ENCODE peak calls at places on chromosomes 3 and 15, in six cellular contexts. G is HCT116, V is hepatocyte, X is OCI-LY7, O is GM23338, T is MM.1S. F is an unnamed sample. For H3K9me2, the result is how much of the 10 kb centered on the place peaks cover.

GRCh38 chr3:48661501-48662139 is 1.1 kb downstream of the CELSR3 start:
- DNase-seq in O (peak), V (peak), T (peak), X (peak), G (no peak), F (peak)

GRCh38 chr3:42507252-42507651 is 4.8 kb downstream of the VIPR1 start:
- DNase-seq in T (no peak), G (no peak), V (peak), X (no peak), O (no peak), F (no peak)

GRCh38 chr3:34683851-34684250 is 885.4 kb downstream of the PDCD6IP start:
- DNase-seq in O (peak), G (no peak), X (peak), T (peak), V (peak), F (peak)

GRCh38 chr15:62209322-62209721 is 44.2 kb upstream of the C2CD4B start:
- DNase-seq in V (peak), G (no peak), T (no peak), O (no peak), X (no peak), F (no peak)

GRCh38 chr15:71601038-71601869 is 209.1 kb upstream of the NR2E3 start:
- DNase-seq in T (no peak), V (peak), X (no peak), O (no peak), G (no peak), F (peak)

GRCh38 chr3:173065543-173065970 is 75.5 kb downstream of the SPATA16 start:
- DNase-seq in T (peak), O (no peak), V (peak), X (no peak), G (no peak), F (no peak)

GRCh38 chr3:139109271-139109670 is 64.6 kb upstream of the PRR23C start:
- DNase-seq in T (no peak), V (no peak), O (no peak), X (no peak), G (no peak), F (no peak)

GRCh38 chr15:39462691-39463090 is 118.2 kb upstream of the THBS1 start:
- DNase-seq in X (no peak), V (no peak), O (no peak), T (no peak), G (no peak), F (no peak)

GRCh38 chr3:45507820-45508317 is 86.7 kb upstream of the LIMD1 start:
- DNase-seq in G (no peak), O (peak), T (no peak), V (peak), X (no peak), F (no peak)

GRCh38 chr3:177525987-177526712 is 328.9 kb upstream of the TBL1XR1 start:
- DNase-seq in G (no peak), T (no peak), X (no peak), V (no peak), O (no peak), F (no peak)

GRCh38 chr3:123725652-123726400 is 141.0 kb upstream of the HACD2 start:
- DNase-seq in X (no peak), G (no peak), O (peak), T (no peak), V (no peak), F (no peak)

GRCh38 chr3:42906085-42906904 is at the start of gene ZNF662:
- DNase-seq in X (no peak), O (peak), T (no peak), V (no peak), G (no peak), F (no peak)

GRCh38 chr15:57611938-57612337 is 20.2 kb downstream of the MYZAP start:
- DNase-seq in X (no peak), T (no peak), G (peak), O (peak), V (peak), F (no peak)

GRCh38 chr15:82414536-82415191 is 15.0 kb upstream of the GOLGA6L9 start:
- DNase-seq in G (no peak), V (peak), X (no peak), O (no peak), T (no peak), F (no peak)

GRCh38 chr3:53102601-53103147 is 27.6 kb downstream of the RFT1 start:
- DNase-seq in X (peak), O (no peak), G (no peak), T (peak), V (no peak), F (no peak)

GRCh38 chr3:55175423-55175822 is 247.6 kb upstream of the LRTM1 start:
- DNase-seq in X (no peak), V (no peak), O (no peak), G (no peak), T (no peak), F (no peak)
- H3K9me2 ChIP-seq in X (under half), V (under half), O (under half), G (under half), T (under half), F (under half)

GRCh38 chr3:31695280-31696008 is 162.7 kb downstream of the STT3B start:
- DNase-seq in O (peak), T (no peak), G (no peak), X (peak), V (peak), F (peak)

GRCh38 chr3:31693346-31693745 is 160.6 kb downstream of the STT3B start:
- DNase-seq in G (no peak), T (no peak), V (no peak), O (no peak), X (no peak), F (no peak)

GRCh38 chr3:31699309-31699953 is 166.7 kb downstream of the STT3B start:
- DNase-seq in X (no peak), G (no peak), V (no peak), T (no peak), O (no peak), F (no peak)

GRCh38 chr3:31696009-31696297 is 163.2 kb downstream of the STT3B start:
- DNase-seq in G (no peak), V (no peak), O (no peak), T (no peak), X (no peak), F (no peak)

GRCh38 chr3:31696815-31697548 is 164.3 kb downstream of the STT3B start:
- DNase-seq in G (no peak), T (no peak), O (no peak), V (no peak), X (no peak), F (no peak)
- H3K9me2 ChIP-seq in G (under half), T (under half), O (under half), V (under half), X (under half), F (under half)

DNA sequence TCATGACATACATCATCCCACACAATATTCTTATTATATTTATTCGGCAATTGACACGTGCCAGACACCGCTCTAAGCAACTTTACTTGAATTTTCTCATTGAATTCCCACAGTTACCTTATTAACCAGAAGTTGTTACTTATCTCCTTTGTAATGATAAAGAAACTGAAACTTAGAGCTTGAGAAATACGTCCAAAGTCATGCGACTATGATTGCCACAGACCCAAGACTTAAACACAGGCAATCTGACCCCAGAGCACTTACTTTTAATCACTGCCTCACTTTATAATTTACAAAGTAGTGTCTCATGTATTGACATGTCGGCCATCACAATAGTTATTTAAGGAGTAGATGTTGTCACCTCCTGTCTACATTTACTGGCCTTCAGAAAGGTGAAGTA is 64.7 kb downstream of the ATP13A4 start:
- DNase-seq in O (no peak), V (no peak), G (no peak), X (no peak), T (peak), F (no peak)
- H3K9me2 ChIP-seq in O (under half), V (under half), G (under half), X (under half), T (under half), F (under half)

GRCh38 chr3:62252614-62253147 is 120.7 kb downstream of the FEZF2 start:
- DNase-seq in X (no peak), G (no peak), O (no peak), V (no peak), T (no peak), F (no peak)
- H3K9me2 ChIP-seq in X (under half), G (under half), O (under half), V (under half), T (under half), F (under half)

GRCh38 chr3:14680716-14681115 is 5.8 kb downstream of the C3orf20 start:
- DNase-seq in V (no peak), O (no peak), G (no peak), X (no peak), T (no peak), F (no peak)
- H3K9me2 ChIP-seq in V (under half), O (under half), G (under half), X (under half), T (under half), F (under half)

GRCh38 chr3:87969620-87970019 is 89.2 kb downstream of the CGGBP1 start:
- DNase-seq in G (no peak), X (no peak), O (no peak), T (no peak), V (peak), F (no peak)
- H3K9me2 ChIP-seq in G (under half), X (under half), O (under half), T (under half), V (under half), F (under half)

F was measured in Karpas-422.